ENCODE peak calls at places on chromosome 1, in seven cellular contexts. I, M, Y, H, A, S and W are unnamed samples.

GRCh38 chr1:47703981-47704596 is 266.2 kb downstream of the FOXD2 start:
- DNase-seq in I (no peak), M (peak; percentile 30), Y (no peak), H (peak; percentile 20), A (no peak), S (no peak), W (no peak)

GRCh38 chr1:48001696-48002095 is 4.5 kb upstream of the TRABD2B start:
- DNase-seq in I (no peak), M (no peak), Y (no peak), H (no peak), A (no peak), S (no peak), W (no peak)

GRCh38 chr1:193278968-193279367 is 92.6 kb upstream of the B3GALT2 start:
- DNase-seq in I (no peak), M (no peak), Y (no peak), H (no peak), A (no peak), S (no peak), W (no peak)

GRCh38 chr1:6083801-6084467 is 38.2 kb downstream of the KCNAB2 start:
- DNase-seq in I (no peak), M (peak; percentile 20), Y (no peak), H (no peak), A (no peak), S (no peak), W (no peak)

GRCh38 chr1:228546541-228547463 is 59.6 kb downstream of the RNF187 start:
- DNase-seq in I (no peak), M (no peak), Y (no peak), H (no peak), A (peak; percentile 67), S (no peak), W (no peak)

GRCh38 chr1:81170721-81171120 is 630.0 kb upstream of the ADGRL2 start:
- DNase-seq in I (no peak), M (no peak), Y (no peak), H (no peak), A (no peak), S (no peak), W (no peak)

GRCh38 chr1:224852901-224853568 is 76.4 kb upstream of the DNAH14 start:
- DNase-seq in I (peak; percentile 39), M (peak; percentile 67), Y (no peak), H (peak; percentile 63), A (peak; percentile 2), S (no peak), W (peak; percentile 72)

GRCh38 chr1:53592521-53592982 is 133.4 kb downstream of the DMRTB1 start:
- DNase-seq in I (no peak), M (peak; percentile 79), Y (peak; percentile 72), H (peak; percentile 62), A (no peak), S (peak; percentile 27), W (peak; percentile 56)

GRCh38 chr1:209029737-209030136 is 553.8 kb upstream of the CAMK1G start:
- DNase-seq in I (no peak), M (no peak), Y (no peak), H (no peak), A (no peak), S (no peak), W (no peak)

GRCh38 chr1:152182942-152183341 is 23.9 kb upstream of the RPTN start:
- DNase-seq in I (no peak), M (peak; percentile 44), Y (no peak), H (no peak), A (no peak), S (no peak), W (no peak)

GRCh38 chr1:172653015-172653709 is 5.7 kb upstream of the FASLG start:
- DNase-seq in I (no peak), M (peak; percentile 63), Y (no peak), H (no peak), A (no peak), S (no peak), W (no peak)

GRCh38 chr1:23963617-23964234 is 4.1 kb downstream of the PNRC2 start:
- DNase-seq in I (no peak), M (no peak), Y (no peak), H (no peak), A (no peak), S (no peak), W (no peak)

GRCh38 chr1:23964235-23964668 is 4.6 kb downstream of the PNRC2 start:
- DNase-seq in I (no peak), M (no peak), Y (no peak), H (no peak), A (no peak), S (no peak), W (peak; percentile 33)

GRCh38 chr1:23967871-23968270 is 8.2 kb downstream of the PNRC2 start:
- DNase-seq in I (no peak), M (no peak), Y (no peak), H (no peak), A (no peak), S (no peak), W (no peak)

GRCh38 chr1:23966973-23967493 is 7.4 kb downstream of the PNRC2 start:
- DNase-seq in I (no peak), M (no peak), Y (no peak), H (no peak), A (no peak), S (no peak), W (no peak)

DNA sequence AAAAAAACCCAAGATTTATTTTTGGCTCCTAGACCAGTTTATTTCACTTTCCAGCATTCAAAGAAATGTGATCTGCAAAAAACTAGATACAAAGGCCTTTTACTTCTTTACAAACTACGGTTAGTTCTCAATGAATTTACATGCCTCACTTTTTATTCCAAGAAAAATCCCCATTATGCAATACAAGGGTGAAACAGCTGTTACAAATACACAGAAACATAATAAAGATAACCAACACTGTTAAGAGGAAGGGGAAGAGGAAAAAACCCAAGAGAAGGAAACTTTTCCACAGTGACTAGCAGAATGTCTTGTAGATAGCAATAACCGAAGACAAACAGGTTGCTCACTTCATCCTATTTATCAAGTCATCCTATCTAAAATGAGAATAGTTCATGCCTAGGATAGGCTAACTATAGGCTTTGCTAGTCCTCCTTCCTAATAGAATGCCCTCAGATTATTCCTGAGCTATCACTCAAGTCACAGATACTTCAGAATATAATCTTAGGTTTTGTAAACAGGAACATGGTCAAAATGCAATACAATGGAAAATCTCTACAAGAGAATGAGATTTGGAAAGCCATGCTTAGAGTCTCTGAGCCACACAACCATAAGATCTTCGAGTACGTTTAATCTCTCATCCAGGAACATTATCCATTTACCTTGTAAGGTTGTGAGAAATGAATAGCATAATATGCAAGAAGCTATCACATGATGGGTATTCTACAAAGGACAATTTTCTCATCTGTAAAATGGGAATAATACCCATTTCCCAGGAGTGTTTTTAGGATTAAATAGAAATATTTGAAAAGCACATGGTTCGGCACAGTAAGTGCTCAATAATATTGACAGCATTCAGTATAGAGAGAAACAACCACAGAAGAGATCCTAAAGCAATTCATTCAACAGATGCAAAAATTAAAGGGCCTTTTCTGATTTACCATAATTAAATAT is 5.4 kb downstream of the PNRC2 start:
- DNase-seq in I (no peak), M (peak; percentile 61), Y (no peak), H (no peak), A (no peak), S (no peak), W (peak; percentile 80)
- H2BK5ac ChIP-seq in I (no peak overlapping the region), M (peak overlapping the region; percentile 25), Y (no peak overlapping the region), H (no peak overlapping the region), A (no peak overlapping the region), S (no peak overlapping the region), W (no peak overlapping the region)

DNA sequence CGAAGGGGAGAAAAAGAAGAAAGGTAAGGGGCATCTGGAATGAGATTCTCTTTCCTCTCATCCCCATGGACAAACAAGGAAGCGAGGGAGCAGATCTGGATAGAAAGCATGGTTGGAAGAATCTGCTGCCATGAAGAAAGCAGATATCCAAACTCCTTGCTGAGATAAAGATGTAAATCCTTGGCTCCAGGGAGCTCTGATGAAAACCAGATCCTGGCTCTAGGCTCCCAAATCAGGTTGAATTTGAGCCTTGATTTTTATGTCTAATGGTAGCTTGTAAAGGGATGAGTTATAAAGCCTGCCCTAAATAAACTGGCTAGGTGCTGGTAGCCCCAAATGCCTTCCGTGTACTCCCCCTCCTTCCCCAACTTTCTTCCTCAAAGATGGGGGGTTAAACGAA is 64.1 kb upstream of the LAX1 start:
- DNase-seq in I (no peak), M (no peak), Y (no peak), H (no peak), A (no peak), S (no peak), W (no peak)
- H2BK5ac ChIP-seq in I (no peak overlapping the region), M (no peak overlapping the region), Y (no peak overlapping the region), H (no peak overlapping the region), A (no peak overlapping the region), S (no peak overlapping the region), W (no peak overlapping the region)

GRCh38 chr1:234498448-234499118 is 19.6 kb upstream of the TARBP1 start:
- DNase-seq in I (no peak), M (no peak), Y (no peak), H (no peak), A (no peak), S (no peak), W (no peak)
- H2BK5ac ChIP-seq in I (no peak overlapping the region), M (peak overlapping the region; percentile 83), Y (no peak overlapping the region), H (no peak overlapping the region), A (no peak overlapping the region), S (no peak overlapping the region), W (no peak overlapping the region)

GRCh38 chr1:27367160-27367650 is 444 bp upstream of the MAP3K6 start:
- DNase-seq in I (no peak), M (no peak), Y (no peak), H (no peak), A (no peak), S (no peak), W (no peak)

GRCh38 chr1:27372808-27373690 is 1.6 kb downstream of the FCN3 start:
- DNase-seq in I (no peak), M (no peak), Y (peak; percentile 67), H (peak; percentile 72), A (no peak), S (no peak), W (no peak)

GRCh38 chr1:27368872-27369703 is 2.3 kb upstream of the MAP3K6 start:
- DNase-seq in I (no peak), M (peak; percentile 40), Y (no peak), H (peak; percentile 49), A (no peak), S (no peak), W (peak; percentile 55)

GRCh38 chr1:27374687-27375086 is at the start of gene FCN3:
- DNase-seq in I (no peak), M (no peak), Y (no peak), H (no peak), A (no peak), S (no peak), W (no peak)

GRCh38 chr1:27372022-27372807 is 2.4 kb downstream of the FCN3 start:
- DNase-seq in I (no peak), M (no peak), Y (no peak), H (no peak), A (no peak), S (no peak), W (no peak)
- H2BK5ac ChIP-seq in I (no peak overlapping the region), M (no peak overlapping the region), Y (no peak overlapping the region), H (no peak overlapping the region), A (no peak overlapping the region), S (no peak overlapping the region), W (no peak overlapping the region)

GRCh38 chr1:50637460-50637859 is 214.2 kb upstream of the DMRTA2 start:
- DNase-seq in I (no peak), M (peak; percentile 21), Y (no peak), H (no peak), A (no peak), S (no peak), W (no peak)

DNA sequence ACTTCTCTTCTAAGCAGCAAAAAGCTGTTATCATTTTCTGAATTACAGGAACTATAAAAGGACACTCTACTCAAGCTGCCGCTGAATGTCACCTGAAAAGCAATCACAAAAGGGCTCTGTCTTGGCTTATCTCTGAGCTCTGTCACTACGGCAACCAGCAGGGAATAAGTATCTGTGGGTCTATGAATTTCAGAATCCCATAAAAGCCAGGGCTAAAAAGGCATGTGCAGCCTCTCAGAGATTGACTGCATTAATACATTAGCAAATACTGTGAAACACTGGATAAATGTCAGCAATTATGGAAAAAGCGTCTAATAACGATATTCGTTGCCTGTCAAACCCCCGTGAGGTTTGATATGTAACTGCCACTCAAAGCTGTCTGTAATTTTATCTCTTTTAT is 210.2 kb upstream of the DMRTA2 start:
- DNase-seq in I (no peak), M (no peak), Y (no peak), H (peak; percentile 35), A (no peak), S (no peak), W (no peak)
- H2BK5ac ChIP-seq in I (no peak overlapping the region), M (no peak overlapping the region), Y (no peak overlapping the region), H (no peak overlapping the region), A (no peak overlapping the region), S (no peak overlapping the region), W (no peak overlapping the region)